ENCODE peak calls at places on chromosomes 1 and 21, in six cellular contexts. One of them, this sample, is unnamed.

GRCh38 chr1:244896550-244896949 is 32.2 kb upstream of the HNRNPU start:
- DNase-seq in PC-9: no peak
- DNase-seq in ovary: no peak
- DNase-seq in fibroblast of mammary gland: peak; percentile 61
- DNase-seq in tibial nerve: no peak
- DNase-seq in omental fat pad: no peak
- DNase-seq in this sample: no peak

GRCh38 chr1:39788758-39789570 is at the start of gene BMP8B:
- DNase-seq in PC-9: peak; percentile 82
- DNase-seq in ovary: no peak
- DNase-seq in fibroblast of mammary gland: no peak
- DNase-seq in tibial nerve: peak; percentile 33
- DNase-seq in omental fat pad: no peak
- DNase-seq in this sample: no peak

GRCh38 chr1:6474815-6475282 is 8.9 kb upstream of the TNFRSF25 start:
- DNase-seq in PC-9: no peak
- DNase-seq in ovary: no peak
- DNase-seq in fibroblast of mammary gland: no peak
- DNase-seq in tibial nerve: no peak
- DNase-seq in omental fat pad: no peak
- DNase-seq in this sample: no peak

GRCh38 chr1:160017592-160017991 is 14.2 kb downstream of the PIGM start:
- DNase-seq in PC-9: no peak
- DNase-seq in ovary: no peak
- DNase-seq in fibroblast of mammary gland: no peak
- DNase-seq in tibial nerve: no peak
- DNase-seq in omental fat pad: no peak
- DNase-seq in this sample: no peak

GRCh38 chr1:16022393-16022792 is 557 bp downstream of the CLCNKA start:
- DNase-seq in PC-9: no peak
- DNase-seq in ovary: no peak
- DNase-seq in fibroblast of mammary gland: no peak
- DNase-seq in tibial nerve: no peak
- DNase-seq in omental fat pad: no peak
- DNase-seq in this sample: no peak

GRCh38 chr1:235874226-235874625 is 7.5 kb upstream of the LYST start:
- DNase-seq in PC-9: no peak
- DNase-seq in ovary: peak; percentile 55
- DNase-seq in fibroblast of mammary gland: no peak
- DNase-seq in tibial nerve: no peak
- DNase-seq in omental fat pad: no peak
- DNase-seq in this sample: no peak

GRCh38 chr1:225817611-225818061 is 7.7 kb downstream of the EPHX1 start:
- DNase-seq in PC-9: peak; percentile 84
- DNase-seq in ovary: peak; percentile 75
- DNase-seq in fibroblast of mammary gland: peak; percentile 93
- DNase-seq in tibial nerve: peak; percentile 72
- DNase-seq in omental fat pad: peak; percentile 52
- DNase-seq in this sample: no peak

GRCh38 chr1:21251773-21252471 is 38.3 kb downstream of the ECE1 start:
- DNase-seq in PC-9: peak; percentile 70
- DNase-seq in ovary: no peak
- DNase-seq in fibroblast of mammary gland: peak; percentile 92
- DNase-seq in tibial nerve: peak; percentile 77
- DNase-seq in omental fat pad: no peak
- DNase-seq in this sample: no peak

GRCh38 chr1:215273838-215274516 is 191.4 kb downstream of the KCNK2 start:
- DNase-seq in PC-9: no peak
- DNase-seq in ovary: no peak
- DNase-seq in fibroblast of mammary gland: peak; percentile 89
- DNase-seq in tibial nerve: no peak
- DNase-seq in omental fat pad: no peak
- DNase-seq in this sample: no peak

GRCh38 chr1:65425697-65426096 is 5.2 kb downstream of the LEPR start:
- DNase-seq in PC-9: peak; percentile 59
- DNase-seq in ovary: no peak
- DNase-seq in fibroblast of mammary gland: peak; percentile 89
- DNase-seq in tibial nerve: no peak
- DNase-seq in omental fat pad: no peak
- DNase-seq in this sample: no peak

GRCh38 chr1:10986525-10986890 is 25.9 kb upstream of the TARDBP start:
- DNase-seq in PC-9: no peak
- DNase-seq in ovary: no peak
- DNase-seq in fibroblast of mammary gland: no peak
- DNase-seq in tibial nerve: no peak
- DNase-seq in omental fat pad: no peak
- DNase-seq in this sample: no peak

GRCh38 chr1:119647734-119648619 is at the start of gene ZNF697:
- DNase-seq in PC-9: peak; percentile 98
- DNase-seq in ovary: peak; percentile 97
- DNase-seq in fibroblast of mammary gland: peak; percentile 97
- DNase-seq in tibial nerve: peak; percentile 95
- DNase-seq in omental fat pad: peak; percentile 92
- DNase-seq in this sample: peak; percentile 77

GRCh38 chr1:62906428-62906886 is 122.5 kb downstream of the ATG4C start:
- DNase-seq in PC-9: no peak
- DNase-seq in ovary: no peak
- DNase-seq in fibroblast of mammary gland: peak; percentile 23
- DNase-seq in tibial nerve: no peak
- DNase-seq in omental fat pad: no peak
- DNase-seq in this sample: no peak

GRCh38 chr1:25767437-25767770 is 32.6 kb upstream of the SELENON start:
- DNase-seq in PC-9: no peak
- DNase-seq in ovary: no peak
- DNase-seq in fibroblast of mammary gland: no peak
- DNase-seq in tibial nerve: no peak
- DNase-seq in omental fat pad: no peak
- DNase-seq in this sample: no peak

GRCh38 chr1:215263636-215264035 is 181.1 kb downstream of the KCNK2 start:
- DNase-seq in PC-9: no peak
- DNase-seq in ovary: no peak
- DNase-seq in fibroblast of mammary gland: peak; percentile 69
- DNase-seq in tibial nerve: no peak
- DNase-seq in omental fat pad: no peak
- DNase-seq in this sample: no peak

GRCh38 chr1:203954788-203955552 is 93.6 kb downstream of the SNRPE start:
- DNase-seq in PC-9: no peak
- DNase-seq in ovary: no peak
- DNase-seq in fibroblast of mammary gland: peak; percentile 7
- DNase-seq in tibial nerve: no peak
- DNase-seq in omental fat pad: no peak
- DNase-seq in this sample: no peak

GRCh38 chr1:181442181-181442525 is 41.2 kb upstream of the CACNA1E start:
- DNase-seq in PC-9: no peak
- DNase-seq in ovary: no peak
- DNase-seq in fibroblast of mammary gland: no peak
- DNase-seq in tibial nerve: no peak
- DNase-seq in omental fat pad: no peak
- DNase-seq in this sample: no peak

GRCh38 chr1:20136249-20136648 is 2.9 kb upstream of the PLA2G2F start:
- DNase-seq in PC-9: no peak
- DNase-seq in ovary: no peak
- DNase-seq in fibroblast of mammary gland: no peak
- DNase-seq in tibial nerve: no peak
- DNase-seq in omental fat pad: no peak
- DNase-seq in this sample: no peak

GRCh38 chr21:35106246-35106835 is 57.2 kb upstream of the RUNX1 start:
- DNase-seq in PC-9: no peak
- DNase-seq in ovary: no peak
- DNase-seq in fibroblast of mammary gland: no peak
- DNase-seq in tibial nerve: no peak
- DNase-seq in omental fat pad: no peak
- DNase-seq in this sample: no peak

GRCh38 chr1:211145944-211146343 is 12.0 kb upstream of the KCNH1 start:
- DNase-seq in PC-9: peak; percentile 15
- DNase-seq in ovary: no peak
- DNase-seq in fibroblast of mammary gland: no peak
- DNase-seq in tibial nerve: no peak
- DNase-seq in omental fat pad: no peak
- DNase-seq in this sample: no peak

GRCh38 chr1:20787775-20788488 is 825 bp upstream of the HP1BP3 start:
- DNase-seq in PC-9: peak; percentile 31
- DNase-seq in ovary: no peak
- DNase-seq in fibroblast of mammary gland: peak; percentile 70
- DNase-seq in tibial nerve: no peak
- DNase-seq in omental fat pad: no peak
- DNase-seq in this sample: no peak

GRCh38 chr1:78176448-78176847 is 130.7 kb downstream of the GIPC2 start:
- DNase-seq in PC-9: no peak
- DNase-seq in ovary: no peak
- DNase-seq in fibroblast of mammary gland: peak; percentile 94
- DNase-seq in tibial nerve: no peak
- DNase-seq in omental fat pad: no peak
- DNase-seq in this sample: no peak

GRCh38 chr1:2021550-2021949 is 2.4 kb downstream of the GABRD start:
- DNase-seq in PC-9: no peak
- DNase-seq in ovary: no peak
- DNase-seq in fibroblast of mammary gland: no peak
- DNase-seq in tibial nerve: no peak
- DNase-seq in omental fat pad: no peak
- DNase-seq in this sample: no peak

GRCh38 chr1:215083408-215083961 is 948 bp downstream of the KCNK2 start:
- DNase-seq in PC-9: no peak
- DNase-seq in ovary: no peak
- DNase-seq in fibroblast of mammary gland: peak; percentile 64
- DNase-seq in tibial nerve: peak; percentile 44
- DNase-seq in omental fat pad: no peak
- DNase-seq in this sample: peak; percentile 38

GRCh38 chr21:45415943-45416611 is 11.1 kb downstream of the COL18A1 start:
- DNase-seq in PC-9: no peak
- DNase-seq in ovary: peak; percentile 39
- DNase-seq in fibroblast of mammary gland: no peak
- DNase-seq in tibial nerve: no peak
- DNase-seq in omental fat pad: no peak
- DNase-seq in this sample: no peak

GRCh38 chr1:201715801-201716741 is 112.9 kb upstream of the IPO9 start:
- DNase-seq in PC-9: no peak
- DNase-seq in ovary: no peak
- DNase-seq in fibroblast of mammary gland: no peak
- DNase-seq in tibial nerve: no peak
- DNase-seq in omental fat pad: no peak
- DNase-seq in this sample: no peak

GRCh38 chr1:161885013-161885412 is 118.9 kb downstream of the ATF6 start:
- DNase-seq in PC-9: no peak
- DNase-seq in ovary: no peak
- DNase-seq in fibroblast of mammary gland: peak; percentile 94
- DNase-seq in tibial nerve: peak; percentile 49
- DNase-seq in omental fat pad: no peak
- DNase-seq in this sample: no peak

GRCh38 chr1:110647254-110647891 is 27.4 kb downstream of the KCNA3 start:
- DNase-seq in PC-9: no peak
- DNase-seq in ovary: no peak
- DNase-seq in fibroblast of mammary gland: peak; percentile 22
- DNase-seq in tibial nerve: no peak
- DNase-seq in omental fat pad: no peak
- DNase-seq in this sample: no peak

GRCh38 chr1:94048413-94049164 is 72.4 kb downstream of the ABCA4 start:
- DNase-seq in PC-9: no peak
- DNase-seq in ovary: no peak
- DNase-seq in fibroblast of mammary gland: no peak
- DNase-seq in tibial nerve: no peak
- DNase-seq in omental fat pad: no peak
- DNase-seq in this sample: no peak
- TF ChIP-seq CTCF in PC-9: no peak
- TF ChIP-seq CTCF in ovary: no peak
- TF ChIP-seq CTCF in fibroblast of mammary gland: no peak
- TF ChIP-seq CTCF in tibial nerve: no peak
- TF ChIP-seq CTCF in omental fat pad: no peak
- TF ChIP-seq CTCF in this sample: no peak

DNA sequence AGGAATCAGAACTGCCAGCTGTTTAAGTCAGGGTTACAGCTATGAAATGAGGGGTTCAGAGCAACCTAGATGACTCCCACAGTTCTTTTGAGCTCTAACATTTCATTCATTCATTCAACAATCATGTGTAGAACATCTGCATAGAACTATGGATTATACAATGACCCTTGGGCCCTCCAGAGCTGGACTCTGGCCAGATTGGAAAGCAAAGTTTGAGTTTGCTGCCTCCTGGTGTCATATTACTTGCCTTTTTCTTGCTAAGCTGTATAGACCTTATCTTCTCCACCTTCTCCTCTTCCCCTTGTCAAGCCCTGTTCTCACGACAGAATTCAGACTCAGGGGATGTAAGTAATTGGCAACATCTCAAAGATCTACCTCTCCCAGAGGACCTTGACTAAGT is 4.0 kb downstream of the CASQ2 start:
- DNase-seq in PC-9: peak; percentile 43
- DNase-seq in ovary: no peak
- DNase-seq in fibroblast of mammary gland: peak; percentile 55
- DNase-seq in tibial nerve: no peak
- DNase-seq in omental fat pad: no peak
- DNase-seq in this sample: no peak
- TF ChIP-seq CTCF in PC-9: peak; percentile 85
- TF ChIP-seq CTCF in ovary: no peak
- TF ChIP-seq CTCF in fibroblast of mammary gland: peak; percentile 52
- TF ChIP-seq CTCF in tibial nerve: peak; percentile 28
- TF ChIP-seq CTCF in omental fat pad: no peak
- TF ChIP-seq CTCF in this sample: peak; percentile 34

GRCh38 chr1:47725000-47725731 is 272.0 kb downstream of the TRABD2B start:
- DNase-seq in PC-9: no peak
- DNase-seq in ovary: no peak
- DNase-seq in fibroblast of mammary gland: no peak
- DNase-seq in tibial nerve: no peak
- DNase-seq in omental fat pad: no peak
- DNase-seq in this sample: no peak
- TF ChIP-seq CTCF in PC-9: no peak
- TF ChIP-seq CTCF in ovary: no peak
- TF ChIP-seq CTCF in fibroblast of mammary gland: no peak
- TF ChIP-seq CTCF in tibial nerve: no peak
- TF ChIP-seq CTCF in omental fat pad: no peak
- TF ChIP-seq CTCF in this sample: peak; percentile 41

DNA sequence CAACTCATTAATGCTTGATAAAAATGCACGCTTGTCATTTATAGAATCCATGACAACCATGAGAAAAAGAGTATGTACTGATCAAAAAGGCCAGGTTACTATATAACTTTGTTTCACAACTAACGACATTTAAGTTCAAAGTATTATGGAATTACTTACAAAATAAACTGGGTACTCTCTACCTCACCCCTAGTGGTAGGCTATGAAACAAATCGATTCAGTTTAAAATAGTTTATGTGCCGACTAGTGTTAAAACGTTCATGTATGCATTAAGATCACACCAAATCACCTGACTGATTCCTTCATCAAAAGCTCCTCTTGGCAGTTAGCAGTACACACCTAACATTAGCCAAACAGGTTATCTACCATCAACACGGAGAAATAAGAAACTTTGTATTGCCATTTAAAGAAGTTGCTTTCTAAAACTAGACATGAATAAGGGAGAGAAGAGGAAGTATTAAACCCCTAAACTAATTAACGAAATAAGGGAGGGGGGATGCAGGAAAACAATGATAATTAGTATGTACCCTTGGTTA is 137.1 kb downstream of the AKT3 start:
- DNase-seq in PC-9: no peak
- DNase-seq in ovary: no peak
- DNase-seq in fibroblast of mammary gland: peak; percentile 19
- DNase-seq in tibial nerve: no peak
- DNase-seq in omental fat pad: no peak
- DNase-seq in this sample: no peak
- TF ChIP-seq CTCF in PC-9: peak; percentile 29
- TF ChIP-seq CTCF in ovary: no peak
- TF ChIP-seq CTCF in fibroblast of mammary gland: peak; percentile 42
- TF ChIP-seq CTCF in tibial nerve: no peak
- TF ChIP-seq CTCF in omental fat pad: no peak
- TF ChIP-seq CTCF in this sample: peak; percentile 37

This sample was measured in mesothelial cell of epicardium.